ENCODE peak calls at places on chromosomes 16 and 17, in ten cellular contexts. One of them, this sample, is unnamed.

GRCh38 chr16:72612271-72612670 is 435.7 kb downstream of the ZFHX3 start:
- DNase-seq in GM23338: no peak
- DNase-seq in CD8-positive, alpha-beta T cell: no peak
- DNase-seq in CD4-positive, alpha-beta T cell: no peak
- DNase-seq in psoas muscle: no peak
- DNase-seq in ovary: no peak
- DNase-seq in heart left ventricle: no peak
- DNase-seq in kidney epithelial cell: no peak
- DNase-seq in PC-9: no peak
- DNase-seq in right lobe of liver: no peak
- DNase-seq in this sample: no peak

GRCh38 chr16:48014349-48015135 is 141.3 kb downstream of the ABCC12 start:
- DNase-seq in psoas muscle: no peak
- DNase-seq in CD8-positive, alpha-beta T cell: no peak
- DNase-seq in ovary: no peak
- DNase-seq in kidney epithelial cell: peak; percentile 96
- DNase-seq in PC-9: peak; percentile 95
- DNase-seq in GM23338: peak; percentile 43
- DNase-seq in heart left ventricle: no peak
- DNase-seq in CD4-positive, alpha-beta T cell: no peak
- DNase-seq in right lobe of liver: no peak
- DNase-seq in this sample: no peak

GRCh38 chr16:89737341-89738071 is 16.2 kb downstream of the ZNF276 start:
- DNase-seq in kidney epithelial cell: no peak
- DNase-seq in PC-9: no peak
- DNase-seq in psoas muscle: no peak
- DNase-seq in ovary: no peak
- DNase-seq in CD8-positive, alpha-beta T cell: peak; percentile 19
- DNase-seq in GM23338: no peak
- DNase-seq in right lobe of liver: no peak
- DNase-seq in heart left ventricle: no peak
- DNase-seq in CD4-positive, alpha-beta T cell: peak; percentile 58
- DNase-seq in this sample: no peak

GRCh38 chr17:45367216-45367615 is 50.4 kb upstream of the MAP3K14 start:
- DNase-seq in kidney epithelial cell: no peak
- DNase-seq in ovary: no peak
- DNase-seq in psoas muscle: no peak
- DNase-seq in CD4-positive, alpha-beta T cell: no peak
- DNase-seq in right lobe of liver: no peak
- DNase-seq in heart left ventricle: no peak
- DNase-seq in GM23338: no peak
- DNase-seq in CD8-positive, alpha-beta T cell: no peak
- DNase-seq in PC-9: no peak
- DNase-seq in this sample: no peak

GRCh38 chr16:55737966-55738365 is 82.2 kb downstream of the SLC6A2 start:
- DNase-seq in kidney epithelial cell: no peak
- DNase-seq in CD8-positive, alpha-beta T cell: no peak
- DNase-seq in PC-9: no peak
- DNase-seq in psoas muscle: no peak
- DNase-seq in GM23338: no peak
- DNase-seq in heart left ventricle: no peak
- DNase-seq in right lobe of liver: no peak
- DNase-seq in ovary: no peak
- DNase-seq in CD4-positive, alpha-beta T cell: no peak
- DNase-seq in this sample: no peak

GRCh38 chr17:51152766-51153209 is 571 bp upstream of the NME1 start:
- DNase-seq in CD8-positive, alpha-beta T cell: no peak
- DNase-seq in psoas muscle: no peak
- DNase-seq in heart left ventricle: no peak
- DNase-seq in PC-9: no peak
- DNase-seq in GM23338: no peak
- DNase-seq in kidney epithelial cell: no peak
- DNase-seq in ovary: peak; percentile 14
- DNase-seq in CD4-positive, alpha-beta T cell: no peak
- DNase-seq in right lobe of liver: no peak
- DNase-seq in this sample: no peak

GRCh38 chr17:62653002-62653830 is 25.7 kb downstream of the MRC2 start:
- DNase-seq in psoas muscle: peak; percentile 79
- DNase-seq in GM23338: peak; percentile 93
- DNase-seq in kidney epithelial cell: no peak
- DNase-seq in CD8-positive, alpha-beta T cell: peak; percentile 25
- DNase-seq in right lobe of liver: peak; percentile 78
- DNase-seq in heart left ventricle: peak; percentile 64
- DNase-seq in CD4-positive, alpha-beta T cell: peak; percentile 62
- DNase-seq in ovary: peak; percentile 72
- DNase-seq in PC-9: no peak
- DNase-seq in this sample: peak; percentile 89

GRCh38 chr16:87363771-87364476 is 19.7 kb downstream of the FBXO31 start:
- DNase-seq in right lobe of liver: no peak
- DNase-seq in ovary: peak; percentile 55
- DNase-seq in GM23338: no peak
- DNase-seq in PC-9: no peak
- DNase-seq in kidney epithelial cell: no peak
- DNase-seq in psoas muscle: peak; percentile 69
- DNase-seq in CD8-positive, alpha-beta T cell: no peak
- DNase-seq in CD4-positive, alpha-beta T cell: no peak
- DNase-seq in heart left ventricle: peak; percentile 51
- DNase-seq in this sample: no peak

GRCh38 chr17:48002208-48002919 is 31.5 kb downstream of the CDK5RAP3 start:
- DNase-seq in kidney epithelial cell: peak; percentile 83
- DNase-seq in ovary: no peak
- DNase-seq in psoas muscle: no peak
- DNase-seq in GM23338: no peak
- DNase-seq in CD8-positive, alpha-beta T cell: no peak
- DNase-seq in heart left ventricle: peak; percentile 20
- DNase-seq in PC-9: peak; percentile 89
- DNase-seq in CD4-positive, alpha-beta T cell: no peak
- DNase-seq in right lobe of liver: no peak
- DNase-seq in this sample: peak; percentile 75

GRCh38 chr17:17837380-17837821 is 615 bp upstream of the SREBF1 start:
- DNase-seq in psoas muscle: peak; percentile 74
- DNase-seq in GM23338: peak; percentile 75
- DNase-seq in CD4-positive, alpha-beta T cell: no peak
- DNase-seq in PC-9: peak; percentile 67
- DNase-seq in heart left ventricle: peak; percentile 79
- DNase-seq in CD8-positive, alpha-beta T cell: no peak
- DNase-seq in kidney epithelial cell: no peak
- DNase-seq in right lobe of liver: peak; percentile 34
- DNase-seq in ovary: no peak
- DNase-seq in this sample: no peak

GRCh38 chr17:56909742-56910508 is 3.9 kb downstream of the TRIM25 start:
- DNase-seq in right lobe of liver: peak; percentile 59
- DNase-seq in PC-9: no peak
- DNase-seq in kidney epithelial cell: no peak
- DNase-seq in ovary: no peak
- DNase-seq in GM23338: no peak
- DNase-seq in CD8-positive, alpha-beta T cell: no peak
- DNase-seq in psoas muscle: no peak
- DNase-seq in heart left ventricle: peak; percentile 30
- DNase-seq in CD4-positive, alpha-beta T cell: no peak
- DNase-seq in this sample: no peak

GRCh38 chr17:35467824-35468223 is 19.3 kb upstream of the SLFN13 start:
- DNase-seq in CD8-positive, alpha-beta T cell: peak; percentile 26
- DNase-seq in kidney epithelial cell: no peak
- DNase-seq in GM23338: no peak
- DNase-seq in PC-9: no peak
- DNase-seq in psoas muscle: no peak
- DNase-seq in CD4-positive, alpha-beta T cell: no peak
- DNase-seq in heart left ventricle: no peak
- DNase-seq in ovary: no peak
- DNase-seq in right lobe of liver: no peak
- DNase-seq in this sample: no peak
- TF ChIP-seq CTCF in CD8-positive, alpha-beta T cell: no peak
- TF ChIP-seq CTCF in kidney epithelial cell: no peak
- TF ChIP-seq CTCF in GM23338: no peak
- TF ChIP-seq CTCF in PC-9: no peak
- TF ChIP-seq CTCF in psoas muscle: no peak
- TF ChIP-seq CTCF in CD4-positive, alpha-beta T cell: no peak
- TF ChIP-seq CTCF in heart left ventricle: no peak
- TF ChIP-seq CTCF in ovary: no peak
- TF ChIP-seq CTCF in right lobe of liver: no peak
- TF ChIP-seq CTCF in this sample: no peak

DNA sequence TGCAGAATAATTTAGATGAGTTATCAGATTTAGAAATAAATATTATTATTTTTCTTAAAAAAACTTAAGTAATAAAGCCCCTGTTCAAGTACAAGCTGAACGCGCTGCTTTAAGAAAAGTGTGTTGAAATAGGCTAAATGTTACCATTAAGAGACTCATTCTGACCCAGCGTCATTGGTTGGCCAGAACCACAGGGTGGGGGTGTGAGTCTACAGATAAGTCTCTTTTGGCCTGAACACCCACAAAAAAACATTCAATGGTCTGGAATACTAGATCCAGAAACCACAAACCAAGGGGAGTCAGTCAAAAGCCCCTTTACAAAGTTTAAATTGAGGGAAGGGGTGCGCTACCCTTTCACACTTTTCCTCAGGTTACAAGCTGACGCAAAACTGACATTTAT is 776.1 kb downstream of the KCNJ2 start:
- DNase-seq in kidney epithelial cell: no peak
- DNase-seq in CD8-positive, alpha-beta T cell: no peak
- DNase-seq in GM23338: peak; percentile 70
- DNase-seq in ovary: no peak
- DNase-seq in heart left ventricle: no peak
- DNase-seq in PC-9: no peak
- DNase-seq in CD4-positive, alpha-beta T cell: no peak
- DNase-seq in psoas muscle: no peak
- DNase-seq in right lobe of liver: no peak
- DNase-seq in this sample: no peak
- TF ChIP-seq CTCF in kidney epithelial cell: no peak
- TF ChIP-seq CTCF in CD8-positive, alpha-beta T cell: no peak
- TF ChIP-seq CTCF in GM23338: peak; percentile 51
- TF ChIP-seq CTCF in ovary: no peak
- TF ChIP-seq CTCF in heart left ventricle: no peak
- TF ChIP-seq CTCF in PC-9: no peak
- TF ChIP-seq CTCF in CD4-positive, alpha-beta T cell: no peak
- TF ChIP-seq CTCF in psoas muscle: no peak
- TF ChIP-seq CTCF in right lobe of liver: no peak
- TF ChIP-seq CTCF in this sample: no peak

GRCh38 chr17:82357394-82357793 is 1.7 kb upstream of the TEX19 start:
- DNase-seq in CD8-positive, alpha-beta T cell: no peak
- DNase-seq in psoas muscle: no peak
- DNase-seq in ovary: no peak
- DNase-seq in heart left ventricle: no peak
- DNase-seq in PC-9: no peak
- DNase-seq in right lobe of liver: no peak
- DNase-seq in GM23338: no peak
- DNase-seq in kidney epithelial cell: no peak
- DNase-seq in CD4-positive, alpha-beta T cell: no peak
- DNase-seq in this sample: no peak

GRCh38 chr17:82358467-82359350 is at the start of gene TEX19:
- DNase-seq in psoas muscle: no peak
- DNase-seq in PC-9: no peak
- DNase-seq in CD4-positive, alpha-beta T cell: no peak
- DNase-seq in heart left ventricle: no peak
- DNase-seq in ovary: no peak
- DNase-seq in right lobe of liver: no peak
- DNase-seq in GM23338: peak; percentile 50
- DNase-seq in CD8-positive, alpha-beta T cell: no peak
- DNase-seq in kidney epithelial cell: no peak
- DNase-seq in this sample: no peak

GRCh38 chr17:82354804-82355308 is 4.2 kb upstream of the TEX19 start:
- DNase-seq in kidney epithelial cell: no peak
- DNase-seq in ovary: no peak
- DNase-seq in PC-9: no peak
- DNase-seq in CD4-positive, alpha-beta T cell: no peak
- DNase-seq in psoas muscle: no peak
- DNase-seq in CD8-positive, alpha-beta T cell: no peak
- DNase-seq in heart left ventricle: no peak
- DNase-seq in right lobe of liver: no peak
- DNase-seq in GM23338: no peak
- DNase-seq in this sample: no peak

GRCh38 chr17:82356028-82356427 is 3.0 kb upstream of the TEX19 start:
- DNase-seq in kidney epithelial cell: peak; percentile 54
- DNase-seq in CD4-positive, alpha-beta T cell: no peak
- DNase-seq in GM23338: no peak
- DNase-seq in heart left ventricle: no peak
- DNase-seq in psoas muscle: no peak
- DNase-seq in CD8-positive, alpha-beta T cell: no peak
- DNase-seq in PC-9: peak; percentile 52
- DNase-seq in right lobe of liver: no peak
- DNase-seq in ovary: no peak
- DNase-seq in this sample: no peak

GRCh38 chr17:82356845-82357355 is 2.1 kb upstream of the TEX19 start:
- DNase-seq in CD8-positive, alpha-beta T cell: no peak
- DNase-seq in GM23338: peak; percentile 69
- DNase-seq in right lobe of liver: no peak
- DNase-seq in psoas muscle: no peak
- DNase-seq in ovary: no peak
- DNase-seq in CD4-positive, alpha-beta T cell: no peak
- DNase-seq in PC-9: no peak
- DNase-seq in kidney epithelial cell: no peak
- DNase-seq in heart left ventricle: no peak
- DNase-seq in this sample: no peak
- TF ChIP-seq CTCF in CD8-positive, alpha-beta T cell: no peak
- TF ChIP-seq CTCF in GM23338: no peak
- TF ChIP-seq CTCF in right lobe of liver: no peak
- TF ChIP-seq CTCF in psoas muscle: no peak
- TF ChIP-seq CTCF in ovary: no peak
- TF ChIP-seq CTCF in CD4-positive, alpha-beta T cell: no peak
- TF ChIP-seq CTCF in PC-9: no peak
- TF ChIP-seq CTCF in kidney epithelial cell: no peak
- TF ChIP-seq CTCF in heart left ventricle: no peak
- TF ChIP-seq CTCF in this sample: no peak

GRCh38 chr17:4221899-4222659 is 41.7 kb downstream of the ANKFY1 start:
- DNase-seq in CD4-positive, alpha-beta T cell: no peak
- DNase-seq in psoas muscle: no peak
- DNase-seq in ovary: no peak
- DNase-seq in PC-9: no peak
- DNase-seq in CD8-positive, alpha-beta T cell: no peak
- DNase-seq in heart left ventricle: no peak
- DNase-seq in right lobe of liver: no peak
- DNase-seq in GM23338: peak; percentile 13
- DNase-seq in kidney epithelial cell: no peak
- DNase-seq in this sample: no peak

GRCh38 chr17:4215882-4216411 is 47.8 kb downstream of the ANKFY1 start:
- DNase-seq in CD4-positive, alpha-beta T cell: no peak
- DNase-seq in psoas muscle: no peak
- DNase-seq in ovary: no peak
- DNase-seq in heart left ventricle: no peak
- DNase-seq in right lobe of liver: no peak
- DNase-seq in PC-9: no peak
- DNase-seq in GM23338: no peak
- DNase-seq in kidney epithelial cell: no peak
- DNase-seq in CD8-positive, alpha-beta T cell: no peak
- DNase-seq in this sample: peak; percentile 37

GRCh38 chr17:4221163-4221562 is 42.6 kb downstream of the ANKFY1 start:
- DNase-seq in right lobe of liver: peak; percentile 31
- DNase-seq in CD8-positive, alpha-beta T cell: no peak
- DNase-seq in ovary: no peak
- DNase-seq in psoas muscle: no peak
- DNase-seq in PC-9: no peak
- DNase-seq in GM23338: no peak
- DNase-seq in kidney epithelial cell: no peak
- DNase-seq in heart left ventricle: no peak
- DNase-seq in CD4-positive, alpha-beta T cell: no peak
- DNase-seq in this sample: no peak

GRCh38 chr17:4219241-4219640 is 44.5 kb downstream of the ANKFY1 start:
- DNase-seq in CD8-positive, alpha-beta T cell: no peak
- DNase-seq in psoas muscle: no peak
- DNase-seq in kidney epithelial cell: no peak
- DNase-seq in ovary: no peak
- DNase-seq in heart left ventricle: no peak
- DNase-seq in right lobe of liver: no peak
- DNase-seq in GM23338: no peak
- DNase-seq in PC-9: no peak
- DNase-seq in CD4-positive, alpha-beta T cell: no peak
- DNase-seq in this sample: no peak

GRCh38 chr17:4220655-4221054 is 43.1 kb downstream of the ANKFY1 start:
- DNase-seq in GM23338: no peak
- DNase-seq in CD4-positive, alpha-beta T cell: no peak
- DNase-seq in PC-9: no peak
- DNase-seq in heart left ventricle: no peak
- DNase-seq in kidney epithelial cell: no peak
- DNase-seq in psoas muscle: no peak
- DNase-seq in right lobe of liver: no peak
- DNase-seq in ovary: peak; percentile 46
- DNase-seq in CD8-positive, alpha-beta T cell: no peak
- DNase-seq in this sample: no peak
- TF ChIP-seq CTCF in GM23338: no peak
- TF ChIP-seq CTCF in CD4-positive, alpha-beta T cell: no peak
- TF ChIP-seq CTCF in PC-9: no peak
- TF ChIP-seq CTCF in heart left ventricle: no peak
- TF ChIP-seq CTCF in kidney epithelial cell: no peak
- TF ChIP-seq CTCF in psoas muscle: no peak
- TF ChIP-seq CTCF in right lobe of liver: no peak
- TF ChIP-seq CTCF in ovary: no peak
- TF ChIP-seq CTCF in CD8-positive, alpha-beta T cell: no peak
- TF ChIP-seq CTCF in this sample: no peak